ENCODE peak calls at places on chromosomes 12 and 14, in four cellular contexts. One of them, this sample, is unnamed.
A peak's percentile ranks its signal among the peaks of the same experiment; 100 is the strongest.

GRCh38 chr12:47808574-47809380 is 10.9 kb downstream of the HDAC7 start:
- DNase-seq in K562: peak; percentile 60
- DNase-seq in GM12878: no peak
- DNase-seq in HepG2: no peak
- DNase-seq in this sample: no peak

GRCh38 chr14:37122288-37122687 is 50.1 kb downstream of the SLC25A21 start:
- DNase-seq in K562: no peak
- DNase-seq in GM12878: no peak
- DNase-seq in HepG2: peak; percentile 75
- DNase-seq in this sample: no peak

GRCh38 chr12:89126712-89127111 is 225.6 kb downstream of the DUSP6 start:
- DNase-seq in K562: no peak
- DNase-seq in GM12878: no peak
- DNase-seq in HepG2: no peak
- DNase-seq in this sample: no peak

GRCh38 chr14:67331368-67332125 is 28.1 kb downstream of the ATP6V1D start:
- DNase-seq in K562: no peak
- DNase-seq in GM12878: no peak
- DNase-seq in HepG2: no peak
- DNase-seq in this sample: no peak

GRCh38 chr14:77067632-77068514 is 30.2 kb upstream of the CIPC start:
- DNase-seq in K562: peak; percentile 47
- DNase-seq in GM12878: no peak
- DNase-seq in HepG2: no peak
- DNase-seq in this sample: peak; percentile 83

GRCh38 chr12:109018276-109018675 is 2.6 kb downstream of the SVOP start:
- DNase-seq in K562: no peak
- DNase-seq in GM12878: no peak
- DNase-seq in HepG2: no peak
- DNase-seq in this sample: no peak

GRCh38 chr12:56880416-56881035 is 53.7 kb downstream of the SDR9C7 start:
- DNase-seq in K562: no peak
- DNase-seq in GM12878: no peak
- DNase-seq in HepG2: no peak
- DNase-seq in this sample: no peak

GRCh38 chr14:59704054-59704453 is 127.4 kb upstream of the CCDC175 start:
- DNase-seq in K562: no peak
- DNase-seq in GM12878: no peak
- DNase-seq in HepG2: no peak
- DNase-seq in this sample: no peak

GRCh38 chr12:21745258-21745657 is 29.2 kb downstream of the KCNJ8 start:
- DNase-seq in K562: no peak
- DNase-seq in GM12878: no peak
- DNase-seq in HepG2: no peak
- DNase-seq in this sample: no peak

GRCh38 chr12:21819678-21820077 is 45.2 kb upstream of the KCNJ8 start:
- DNase-seq in K562: no peak
- DNase-seq in GM12878: no peak
- DNase-seq in HepG2: no peak
- DNase-seq in this sample: no peak

GRCh38 chr12:57625261-57626032 is 7.6 kb downstream of the B4GALNT1 start:
- DNase-seq in K562: no peak
- DNase-seq in GM12878: no peak
- DNase-seq in HepG2: no peak
- DNase-seq in this sample: no peak

GRCh38 chr14:93619176-93619793 is 169.0 kb downstream of the PRIMA1 start:
- DNase-seq in K562: peak; percentile 16
- DNase-seq in GM12878: peak; percentile 5
- DNase-seq in HepG2: peak; percentile 47
- DNase-seq in this sample: peak; percentile 44

GRCh38 chr12:89949457-89950195 is 241.0 kb upstream of the ATP2B1 start:
- DNase-seq in K562: peak; percentile 8
- DNase-seq in GM12878: peak; percentile 83
- DNase-seq in HepG2: peak; percentile 9
- DNase-seq in this sample: no peak

GRCh38 chr12:129564768-129565167 is 339.1 kb downstream of the TMEM132D start:
- DNase-seq in K562: no peak
- DNase-seq in GM12878: peak; percentile 63
- DNase-seq in HepG2: no peak
- DNase-seq in this sample: no peak

GRCh38 chr12:10102322-10102721 is 3.5 kb upstream of the CLEC1A start:
- DNase-seq in K562: no peak
- DNase-seq in GM12878: no peak
- DNase-seq in HepG2: no peak
- DNase-seq in this sample: no peak

GRCh38 chr12:90250766-90251165 is 542.1 kb upstream of the ATP2B1 start:
- DNase-seq in K562: no peak
- DNase-seq in GM12878: no peak
- DNase-seq in HepG2: no peak
- DNase-seq in this sample: no peak

GRCh38 chr14:44339256-44339655 is 167.8 kb downstream of the FSCB start:
- DNase-seq in K562: no peak
- DNase-seq in GM12878: no peak
- DNase-seq in HepG2: no peak
- DNase-seq in this sample: no peak

GRCh38 chr12:124592050-124592449 is 24.6 kb upstream of the NCOR2 start:
- DNase-seq in K562: no peak
- DNase-seq in GM12878: no peak
- DNase-seq in HepG2: no peak
- DNase-seq in this sample: no peak

GRCh38 chr12:116161588-116161987 is 115.9 kb downstream of the MED13L start:
- DNase-seq in K562: no peak
- DNase-seq in GM12878: no peak
- DNase-seq in HepG2: peak; percentile 35
- DNase-seq in this sample: no peak

GRCh38 chr12:26238341-26239126 is 43.2 kb downstream of the SSPN start:
- DNase-seq in K562: no peak
- DNase-seq in GM12878: no peak
- DNase-seq in HepG2: no peak
- DNase-seq in this sample: no peak

GRCh38 chr14:61477845-61478438 is 156.6 kb downstream of the PRKCH start:
- DNase-seq in K562: no peak
- DNase-seq in GM12878: no peak
- DNase-seq in HepG2: no peak
- DNase-seq in this sample: no peak

GRCh38 chr12:66154776-66155175 is 15.0 kb downstream of the TMBIM4 start:
- DNase-seq in K562: no peak
- DNase-seq in GM12878: no peak
- DNase-seq in HepG2: no peak
- DNase-seq in this sample: no peak
- TF ChIP-seq ETV6 in K562: no peak
- TF ChIP-seq ETV6 in GM12878: no peak
- TF ChIP-seq ETV6 in HepG2: no peak
- TF ChIP-seq ETV6 in this sample: no peak

DNA sequence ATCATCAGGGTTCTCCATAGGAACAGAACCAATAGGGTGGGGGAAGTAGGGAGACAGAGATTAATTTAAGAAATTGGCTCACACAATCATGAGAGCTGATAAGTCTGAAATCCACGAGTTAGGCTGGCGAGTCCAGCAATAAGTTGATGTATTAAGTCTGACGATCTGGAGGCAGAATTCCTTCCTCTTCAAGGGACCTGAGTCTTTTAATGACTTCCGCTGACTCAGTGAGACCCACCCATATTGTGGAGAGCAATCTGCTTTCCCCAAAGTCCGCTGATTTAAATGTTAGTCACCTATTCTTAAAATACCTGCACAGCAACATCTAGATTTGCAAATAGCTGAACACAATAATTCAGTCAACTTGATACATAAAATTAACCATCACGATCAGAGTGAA is 97.8 kb downstream of the SPTSSA start:
- DNase-seq in K562: no peak
- DNase-seq in GM12878: no peak
- DNase-seq in HepG2: no peak
- DNase-seq in this sample: no peak
- TF ChIP-seq CBFB in K562: no peak
- TF ChIP-seq CBFB in GM12878: no peak
- TF ChIP-seq CBFB in HepG2: no peak
- TF ChIP-seq CBFB in this sample: no peak

DNA sequence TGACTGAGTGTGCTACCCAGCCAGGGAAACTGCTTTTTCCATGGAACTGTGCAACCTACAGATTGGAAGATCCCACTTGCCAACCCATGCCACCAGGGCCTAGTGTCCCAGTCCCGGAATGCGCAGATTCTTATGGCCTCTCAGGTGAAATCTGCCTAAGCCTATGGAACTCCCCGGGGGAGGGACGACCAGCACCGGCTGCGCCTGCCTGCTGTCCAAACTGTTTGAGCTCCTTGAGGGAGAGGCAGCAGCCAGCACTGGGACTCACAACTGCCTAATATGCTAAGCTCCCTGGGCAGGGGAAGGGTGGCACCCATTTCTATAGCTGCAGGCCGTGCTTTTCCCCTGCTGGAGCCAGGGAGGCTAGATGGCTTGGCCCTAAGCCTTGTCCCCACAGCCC is 92.5 kb upstream of the GZMB start:
- DNase-seq in K562: no peak
- DNase-seq in GM12878: no peak
- DNase-seq in HepG2: no peak
- DNase-seq in this sample: no peak
- TF ChIP-seq ETV6 in K562: no peak
- TF ChIP-seq ETV6 in GM12878: no peak
- TF ChIP-seq ETV6 in HepG2: no peak
- TF ChIP-seq ETV6 in this sample: no peak

GRCh38 chr12:46487567-46488131 is 115.1 kb upstream of the SLC38A2 start:
- DNase-seq in K562: no peak
- DNase-seq in GM12878: no peak
- DNase-seq in HepG2: no peak
- DNase-seq in this sample: no peak
- TF ChIP-seq CBFB in K562: no peak
- TF ChIP-seq CBFB in GM12878: no peak
- TF ChIP-seq CBFB in HepG2: no peak
- TF ChIP-seq CBFB in this sample: no peak

GRCh38 chr14:64465208-64465821 is at the start of gene AKAP5:
- DNase-seq in K562: peak; percentile 88
- DNase-seq in GM12878: no peak
- DNase-seq in HepG2: peak; percentile 46
- DNase-seq in this sample: peak; percentile 87

GRCh38 chr14:64464695-64465094 is 604 bp upstream of the AKAP5 start:
- DNase-seq in K562: no peak
- DNase-seq in GM12878: no peak
- DNase-seq in HepG2: no peak
- DNase-seq in this sample: no peak

GRCh38 chr14:64463873-64464272 is 1.4 kb upstream of the AKAP5 start:
- DNase-seq in K562: no peak
- DNase-seq in GM12878: no peak
- DNase-seq in HepG2: no peak
- DNase-seq in this sample: no peak

GRCh38 chr14:64467131-64467530 is 1.8 kb downstream of the AKAP5 start:
- DNase-seq in K562: no peak
- DNase-seq in GM12878: no peak
- DNase-seq in HepG2: no peak
- DNase-seq in this sample: no peak

DNA sequence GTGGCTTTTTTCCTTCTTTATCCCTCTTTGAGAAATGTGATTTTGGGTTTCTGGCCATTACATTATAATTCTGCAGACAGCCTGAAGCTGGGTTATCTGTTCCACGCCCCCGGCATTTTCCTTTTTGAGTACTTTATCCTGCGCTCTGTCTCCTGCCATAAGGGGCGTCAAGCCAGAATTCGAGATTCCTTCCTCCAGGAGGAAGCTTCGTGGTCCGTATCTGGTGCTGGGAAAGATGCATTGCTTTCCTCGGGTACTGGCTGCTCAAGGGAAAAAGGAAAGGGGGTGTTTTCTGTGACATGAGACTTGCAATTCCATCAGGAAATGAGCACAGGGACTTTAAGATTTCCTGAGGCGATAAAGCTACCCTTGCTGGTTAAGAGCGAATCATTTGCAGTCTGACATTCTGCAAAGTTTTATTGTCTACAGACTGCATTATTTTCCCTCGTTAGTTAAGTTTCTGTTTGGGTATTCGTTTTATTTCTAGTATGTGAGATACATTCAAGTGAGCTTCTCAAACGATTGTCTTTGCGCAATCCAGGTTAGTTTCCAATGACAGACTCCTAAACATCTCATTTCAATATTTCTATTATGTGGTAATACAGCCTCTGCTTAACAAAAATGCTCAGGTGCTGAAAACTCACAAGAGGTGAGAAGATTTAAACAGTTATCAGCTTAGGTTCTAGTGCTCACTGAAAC is 706 bp downstream of the AKAP5 start:
- DNase-seq in K562: no peak
- DNase-seq in GM12878: no peak
- DNase-seq in HepG2: no peak
- DNase-seq in this sample: peak; percentile 36
- TF ChIP-seq ETV6 in K562: no peak
- TF ChIP-seq ETV6 in GM12878: no peak
- TF ChIP-seq ETV6 in HepG2: no peak
- TF ChIP-seq ETV6 in this sample: no peak

GRCh38 chr12:95549392-95550084 is 1.7 kb downstream of the USP44 start:
- DNase-seq in K562: no peak
- DNase-seq in GM12878: no peak
- DNase-seq in HepG2: no peak
- DNase-seq in this sample: peak; percentile 32
- TF ChIP-seq CBFB in K562: no peak
- TF ChIP-seq CBFB in GM12878: no peak
- TF ChIP-seq CBFB in HepG2: no peak
- TF ChIP-seq CBFB in this sample: no peak

This sample was measured in WTC11.